ENCODE peak calls at places on chromosomes 6 and 20, in six cellular contexts. One of them, this sample, is unnamed.
A peak's percentile ranks its signal among the peaks of the same experiment; 100 is the strongest.

GRCh38 chr6:136092897-136093296 is 157.2 kb downstream of the MTFR2 start:
- DNase-seq in adipocyte: no peak
- DNase-seq in memory B cell: no peak
- DNase-seq in iris pigment epithelial cell: no peak
- DNase-seq in H54: no peak
- DNase-seq in HEK293T: no peak
- DNase-seq in this sample: no peak

GRCh38 chr6:160238786-160239751 is 19.6 kb downstream of the SLC22A2 start:
- DNase-seq in adipocyte: no peak
- DNase-seq in memory B cell: no peak
- DNase-seq in iris pigment epithelial cell: no peak
- DNase-seq in H54: no peak
- DNase-seq in HEK293T: no peak
- DNase-seq in this sample: peak; percentile 77

GRCh38 chr20:33875534-33876026 is 64.4 kb downstream of the CHMP4B start:
- DNase-seq in adipocyte: no peak
- DNase-seq in memory B cell: no peak
- DNase-seq in iris pigment epithelial cell: no peak
- DNase-seq in H54: no peak
- DNase-seq in HEK293T: no peak
- DNase-seq in this sample: no peak

GRCh38 chr6:161226005-161226964 is 47.6 kb downstream of the AGPAT4 start:
- DNase-seq in adipocyte: no peak
- DNase-seq in memory B cell: no peak
- DNase-seq in iris pigment epithelial cell: no peak
- DNase-seq in H54: no peak
- DNase-seq in HEK293T: no peak
- DNase-seq in this sample: no peak

GRCh38 chr6:7532232-7532631 is 9.2 kb upstream of the DSP start:
- DNase-seq in adipocyte: no peak
- DNase-seq in memory B cell: no peak
- DNase-seq in iris pigment epithelial cell: no peak
- DNase-seq in H54: no peak
- DNase-seq in HEK293T: no peak
- DNase-seq in this sample: no peak

GRCh38 chr6:3690506-3690905 is 61.0 kb downstream of the PXDC1 start:
- DNase-seq in adipocyte: no peak
- DNase-seq in memory B cell: no peak
- DNase-seq in iris pigment epithelial cell: no peak
- DNase-seq in H54: no peak
- DNase-seq in HEK293T: no peak
- DNase-seq in this sample: no peak

GRCh38 chr20:1465470-1466210 is 1.0 kb downstream of the NSFL1C start:
- DNase-seq in adipocyte: no peak
- DNase-seq in memory B cell: no peak
- DNase-seq in iris pigment epithelial cell: no peak
- DNase-seq in H54: no peak
- DNase-seq in HEK293T: no peak
- DNase-seq in this sample: no peak

GRCh38 chr6:168100803-168101095 is 21.7 kb upstream of the FRMD1 start:
- DNase-seq in adipocyte: no peak
- DNase-seq in memory B cell: no peak
- DNase-seq in iris pigment epithelial cell: no peak
- DNase-seq in H54: no peak
- DNase-seq in HEK293T: no peak
- DNase-seq in this sample: no peak

GRCh38 chr6:39330057-39330456 is 7.6 kb upstream of the KCNK16 start:
- DNase-seq in adipocyte: no peak
- DNase-seq in memory B cell: no peak
- DNase-seq in iris pigment epithelial cell: no peak
- DNase-seq in H54: no peak
- DNase-seq in HEK293T: no peak
- DNase-seq in this sample: no peak

GRCh38 chr6:135675862-135676261 is 175.6 kb upstream of the PDE7B start:
- DNase-seq in adipocyte: peak; percentile 13
- DNase-seq in memory B cell: peak; percentile 38
- DNase-seq in iris pigment epithelial cell: peak; percentile 45
- DNase-seq in H54: no peak
- DNase-seq in HEK293T: peak; percentile 58
- DNase-seq in this sample: peak; percentile 17

GRCh38 chr20:17531537-17532025 is 402 bp upstream of the BFSP1 start:
- DNase-seq in adipocyte: no peak
- DNase-seq in memory B cell: no peak
- DNase-seq in iris pigment epithelial cell: no peak
- DNase-seq in H54: no peak
- DNase-seq in HEK293T: peak; percentile 20
- DNase-seq in this sample: no peak

GRCh38 chr20:56249244-56249955 is 868 bp downstream of the MC3R start:
- DNase-seq in adipocyte: no peak
- DNase-seq in memory B cell: no peak
- DNase-seq in iris pigment epithelial cell: peak; percentile 2
- DNase-seq in H54: no peak
- DNase-seq in HEK293T: peak; percentile 55
- DNase-seq in this sample: peak; percentile 37

GRCh38 chr6:10373642-10374359 is 41.1 kb downstream of the TFAP2A start:
- DNase-seq in adipocyte: peak; percentile 62
- DNase-seq in memory B cell: no peak
- DNase-seq in iris pigment epithelial cell: peak; percentile 34
- DNase-seq in H54: no peak
- DNase-seq in HEK293T: no peak
- DNase-seq in this sample: peak; percentile 21

GRCh38 chr6:105259912-105260889 is 80.4 kb upstream of the POPDC3 start:
- DNase-seq in adipocyte: no peak
- DNase-seq in memory B cell: no peak
- DNase-seq in iris pigment epithelial cell: no peak
- DNase-seq in H54: no peak
- DNase-seq in HEK293T: no peak
- DNase-seq in this sample: no peak

GRCh38 chr6:11900662-11901598 is 111.2 kb upstream of the HIVEP1 start:
- DNase-seq in adipocyte: no peak
- DNase-seq in memory B cell: no peak
- DNase-seq in iris pigment epithelial cell: no peak
- DNase-seq in H54: no peak
- DNase-seq in HEK293T: no peak
- DNase-seq in this sample: no peak

GRCh38 chr20:63000036-63000435 is 6.7 kb downstream of the BHLHE23 start:
- DNase-seq in adipocyte: no peak
- DNase-seq in memory B cell: no peak
- DNase-seq in iris pigment epithelial cell: no peak
- DNase-seq in H54: no peak
- DNase-seq in HEK293T: no peak
- DNase-seq in this sample: no peak

GRCh38 chr20:41183831-41184230 is 46.5 kb downstream of the PLCG1 start:
- DNase-seq in adipocyte: no peak
- DNase-seq in memory B cell: no peak
- DNase-seq in iris pigment epithelial cell: no peak
- DNase-seq in H54: no peak
- DNase-seq in HEK293T: no peak
- DNase-seq in this sample: no peak

GRCh38 chr6:80454197-80454596 is 347.7 kb downstream of the BCKDHB start:
- DNase-seq in adipocyte: peak; percentile 79
- DNase-seq in memory B cell: no peak
- DNase-seq in iris pigment epithelial cell: peak; percentile 97
- DNase-seq in H54: peak; percentile 25
- DNase-seq in HEK293T: no peak
- DNase-seq in this sample: no peak

GRCh38 chr6:117542493-117542892 is 59.8 kb downstream of the GOPC start:
- DNase-seq in adipocyte: no peak
- DNase-seq in memory B cell: no peak
- DNase-seq in iris pigment epithelial cell: no peak
- DNase-seq in H54: no peak
- DNase-seq in HEK293T: no peak
- DNase-seq in this sample: no peak

GRCh38 chr6:138007014-138007472 is 100.2 kb downstream of the PERP start:
- DNase-seq in adipocyte: peak; percentile 42
- DNase-seq in memory B cell: no peak
- DNase-seq in iris pigment epithelial cell: peak; percentile 67
- DNase-seq in H54: peak; percentile 15
- DNase-seq in HEK293T: peak; percentile 73
- DNase-seq in this sample: peak; percentile 38

GRCh38 chr20:41161886-41162285 is 24.5 kb downstream of the PLCG1 start:
- DNase-seq in adipocyte: no peak
- DNase-seq in memory B cell: no peak
- DNase-seq in iris pigment epithelial cell: no peak
- DNase-seq in H54: no peak
- DNase-seq in HEK293T: no peak
- DNase-seq in this sample: no peak

GRCh38 chr20:50399917-50400704 is 110.1 kb upstream of the PTPN1 start:
- DNase-seq in adipocyte: no peak
- DNase-seq in memory B cell: no peak
- DNase-seq in iris pigment epithelial cell: peak; percentile 68
- DNase-seq in H54: no peak
- DNase-seq in HEK293T: no peak
- DNase-seq in this sample: no peak

GRCh38 chr6:53300656-53301551 is 47.8 kb downstream of the ELOVL5 start:
- DNase-seq in adipocyte: no peak
- DNase-seq in memory B cell: no peak
- DNase-seq in iris pigment epithelial cell: no peak
- DNase-seq in H54: peak; percentile 61
- DNase-seq in HEK293T: no peak
- DNase-seq in this sample: no peak

GRCh38 chr20:57680934-57681914 is 28.6 kb downstream of the PMEPA1 start:
- DNase-seq in adipocyte: no peak
- DNase-seq in memory B cell: peak; percentile 64
- DNase-seq in iris pigment epithelial cell: no peak
- DNase-seq in H54: no peak
- DNase-seq in HEK293T: no peak
- DNase-seq in this sample: no peak

GRCh38 chr20:61185841-61186601 is 66.0 kb upstream of the CDH4 start:
- DNase-seq in adipocyte: peak; percentile 65
- DNase-seq in memory B cell: no peak
- DNase-seq in iris pigment epithelial cell: peak; percentile 95
- DNase-seq in H54: peak; percentile 62
- DNase-seq in HEK293T: no peak
- DNase-seq in this sample: peak; percentile 85

This sample was measured in A549.